ENCODE peak calls at places on chromosomes 2 and 18, in six cellular contexts. One of them, this sample, is unnamed.

GRCh38 chr2:60416221-60417008 is 137.0 kb downstream of the BCL11A start:
- DNase-seq in small intestine: peak; percentile 92
- DNase-seq in heart left ventricle: peak; percentile 75
- DNase-seq in A549: peak; percentile 13
- DNase-seq in NT2/D1: no peak
- DNase-seq in sigmoid colon: no peak
- DNase-seq in this sample: no peak

GRCh38 chr2:42045389-42045788 is 2.4 kb upstream of the PKDCC start:
- DNase-seq in small intestine: no peak
- DNase-seq in NT2/D1: no peak
- DNase-seq in sigmoid colon: no peak
- DNase-seq in A549: no peak
- DNase-seq in heart left ventricle: no peak
- DNase-seq in this sample: no peak

GRCh38 chr2:9752441-9753275 is 90.6 kb upstream of the TAF1B start:
- DNase-seq in sigmoid colon: no peak
- DNase-seq in NT2/D1: no peak
- DNase-seq in A549: peak; percentile 89
- DNase-seq in heart left ventricle: no peak
- DNase-seq in small intestine: peak; percentile 36
- DNase-seq in this sample: peak; percentile 57

GRCh38 chr2:197141669-197142068 is 168.9 kb downstream of the ANKRD44 start:
- DNase-seq in NT2/D1: no peak
- DNase-seq in sigmoid colon: no peak
- DNase-seq in A549: no peak
- DNase-seq in heart left ventricle: no peak
- DNase-seq in small intestine: no peak
- DNase-seq in this sample: no peak

GRCh38 chr2:25176541-25177368 is 8.4 kb upstream of the POMC start:
- DNase-seq in heart left ventricle: no peak
- DNase-seq in small intestine: no peak
- DNase-seq in NT2/D1: no peak
- DNase-seq in A549: no peak
- DNase-seq in sigmoid colon: peak; percentile 13
- DNase-seq in this sample: no peak

GRCh38 chr2:70901235-70902066 is 34.2 kb upstream of the ATP6V1B1 start:
- DNase-seq in A549: peak; percentile 61
- DNase-seq in sigmoid colon: no peak
- DNase-seq in NT2/D1: no peak
- DNase-seq in small intestine: no peak
- DNase-seq in heart left ventricle: peak; percentile 37
- DNase-seq in this sample: no peak

GRCh38 chr2:15191801-15192200 is 369.3 kb downstream of the NBAS start:
- DNase-seq in A549: no peak
- DNase-seq in heart left ventricle: no peak
- DNase-seq in sigmoid colon: no peak
- DNase-seq in NT2/D1: no peak
- DNase-seq in small intestine: no peak
- DNase-seq in this sample: no peak

GRCh38 chr2:18342901-18343300 is 217.6 kb downstream of the RDH14 start:
- DNase-seq in heart left ventricle: no peak
- DNase-seq in A549: no peak
- DNase-seq in NT2/D1: no peak
- DNase-seq in small intestine: no peak
- DNase-seq in sigmoid colon: no peak
- DNase-seq in this sample: no peak

GRCh38 chr18:80196528-80197320 is 50.6 kb downstream of the PARD6G start:
- DNase-seq in heart left ventricle: no peak
- DNase-seq in A549: no peak
- DNase-seq in sigmoid colon: peak; percentile 8
- DNase-seq in NT2/D1: no peak
- DNase-seq in small intestine: no peak
- DNase-seq in this sample: no peak

GRCh38 chr2:120257522-120257921 is 4.9 kb downstream of the RALB start:
- DNase-seq in sigmoid colon: peak; percentile 37
- DNase-seq in NT2/D1: no peak
- DNase-seq in A549: no peak
- DNase-seq in small intestine: no peak
- DNase-seq in heart left ventricle: no peak
- DNase-seq in this sample: no peak

GRCh38 chr2:227163445-227163997 is 484 bp downstream of the COL4A4 start:
- DNase-seq in NT2/D1: no peak
- DNase-seq in heart left ventricle: no peak
- DNase-seq in sigmoid colon: no peak
- DNase-seq in small intestine: no peak
- DNase-seq in A549: peak; percentile 26
- DNase-seq in this sample: no peak

GRCh38 chr2:172223601-172224054 is 120.9 kb upstream of the DLX2 start:
- DNase-seq in small intestine: peak; percentile 67
- DNase-seq in sigmoid colon: no peak
- DNase-seq in heart left ventricle: no peak
- DNase-seq in A549: no peak
- DNase-seq in NT2/D1: no peak
- DNase-seq in this sample: no peak

GRCh38 chr2:160125828-160126227 is 63.4 kb upstream of the PLA2R1 start:
- DNase-seq in heart left ventricle: no peak
- DNase-seq in small intestine: no peak
- DNase-seq in sigmoid colon: no peak
- DNase-seq in NT2/D1: peak; percentile 66
- DNase-seq in A549: no peak
- DNase-seq in this sample: no peak

GRCh38 chr2:109218087-109218791 is 89.2 kb downstream of the SH3RF3 start:
- DNase-seq in NT2/D1: no peak
- DNase-seq in A549: no peak
- DNase-seq in heart left ventricle: no peak
- DNase-seq in sigmoid colon: peak; percentile 43
- DNase-seq in small intestine: peak; percentile 48
- DNase-seq in this sample: no peak

GRCh38 chr2:42047488-42048317 is at the start of gene PKDCC:
- DNase-seq in heart left ventricle: peak; percentile 90
- DNase-seq in sigmoid colon: peak; percentile 95
- DNase-seq in A549: peak; percentile 84
- DNase-seq in NT2/D1: peak; percentile 77
- DNase-seq in small intestine: no peak
- DNase-seq in this sample: peak; percentile 28

GRCh38 chr2:108620656-108621055 is 86.4 kb downstream of the LIMS1 start:
- DNase-seq in small intestine: no peak
- DNase-seq in NT2/D1: no peak
- DNase-seq in A549: no peak
- DNase-seq in sigmoid colon: no peak
- DNase-seq in heart left ventricle: no peak
- DNase-seq in this sample: no peak

GRCh38 chr18:37535968-37536367 is 29.6 kb downstream of the CELF4 start:
- DNase-seq in sigmoid colon: no peak
- DNase-seq in NT2/D1: no peak
- DNase-seq in small intestine: no peak
- DNase-seq in heart left ventricle: no peak
- DNase-seq in A549: no peak
- DNase-seq in this sample: no peak

GRCh38 chr2:53131416-53131815 is 636.2 kb upstream of the CHAC2 start:
- DNase-seq in A549: no peak
- DNase-seq in sigmoid colon: no peak
- DNase-seq in NT2/D1: no peak
- DNase-seq in small intestine: no peak
- DNase-seq in heart left ventricle: no peak
- DNase-seq in this sample: no peak

GRCh38 chr2:12819098-12819465 is 102.3 kb downstream of the TRIB2 start:
- DNase-seq in sigmoid colon: peak; percentile 94
- DNase-seq in NT2/D1: no peak
- DNase-seq in small intestine: peak; percentile 3
- DNase-seq in heart left ventricle: peak; percentile 90
- DNase-seq in A549: no peak
- DNase-seq in this sample: no peak

GRCh38 chr2:20589975-20590703 is 60.8 kb downstream of the HS1BP3 start:
- DNase-seq in small intestine: no peak
- DNase-seq in sigmoid colon: peak; percentile 57
- DNase-seq in A549: no peak
- DNase-seq in NT2/D1: no peak
- DNase-seq in heart left ventricle: peak; percentile 40
- DNase-seq in this sample: no peak

GRCh38 chr2:178238750-178239149 is 44.4 kb downstream of the OSBPL6 start:
- DNase-seq in heart left ventricle: no peak
- DNase-seq in small intestine: no peak
- DNase-seq in sigmoid colon: no peak
- DNase-seq in A549: no peak
- DNase-seq in NT2/D1: no peak
- DNase-seq in this sample: no peak

GRCh38 chr2:227774011-227774624 is 28.4 kb downstream of the SCYGR8 start:
- DNase-seq in A549: peak; percentile 26
- DNase-seq in NT2/D1: no peak
- DNase-seq in sigmoid colon: no peak
- DNase-seq in heart left ventricle: no peak
- DNase-seq in small intestine: peak; percentile 29
- DNase-seq in this sample: no peak

GRCh38 chr2:111702809-111703196 is 181.2 kb downstream of the ANAPC1 start:
- DNase-seq in small intestine: no peak
- DNase-seq in heart left ventricle: no peak
- DNase-seq in A549: no peak
- DNase-seq in sigmoid colon: no peak
- DNase-seq in NT2/D1: no peak
- DNase-seq in this sample: no peak

DNA sequence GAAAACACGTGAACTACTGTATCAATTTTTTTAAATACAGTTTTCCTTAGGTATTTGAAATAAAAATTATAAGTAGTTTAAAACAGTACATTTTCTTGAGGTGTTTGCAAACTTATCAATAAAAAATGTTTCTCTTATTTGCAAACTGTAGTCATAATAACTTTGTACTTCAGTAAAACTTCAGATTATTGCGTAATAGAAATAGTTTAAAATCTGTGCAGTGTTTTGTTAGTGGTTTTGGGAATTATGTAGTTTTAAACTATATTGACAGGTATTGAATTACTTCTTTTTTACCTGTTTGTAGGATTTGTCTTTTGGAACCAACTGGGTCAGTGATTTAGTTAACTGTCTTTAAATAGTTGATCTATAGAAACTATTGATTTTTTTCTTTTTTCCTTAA is 7.3 kb downstream of the NAPG start:
- DNase-seq in sigmoid colon: no peak
- DNase-seq in NT2/D1: no peak
- DNase-seq in heart left ventricle: no peak
- DNase-seq in A549: no peak
- DNase-seq in small intestine: no peak
- DNase-seq in this sample: no peak
- H3K9me3 ChIP-seq in sigmoid colon: no peaks in the 10 kb centered on the region
- H3K9me3 ChIP-seq in NT2/D1: no peaks in the 10 kb centered on the region
- H3K9me3 ChIP-seq in heart left ventricle: no peaks in the 10 kb centered on the region
- H3K9me3 ChIP-seq in A549: no peaks in the 10 kb centered on the region
- H3K9me3 ChIP-seq in small intestine: no peaks in the 10 kb centered on the region
- H3K9me3 ChIP-seq in this sample: no peaks in the 10 kb centered on the region

GRCh38 chr18:52163478-52163877 is 176.5 kb upstream of the DCC start:
- DNase-seq in heart left ventricle: no peak
- DNase-seq in small intestine: no peak
- DNase-seq in A549: no peak
- DNase-seq in NT2/D1: no peak
- DNase-seq in sigmoid colon: no peak
- DNase-seq in this sample: no peak

GRCh38 chr18:52156166-52156565 is 183.8 kb upstream of the DCC start:
- DNase-seq in small intestine: no peak
- DNase-seq in heart left ventricle: no peak
- DNase-seq in sigmoid colon: no peak
- DNase-seq in A549: no peak
- DNase-seq in NT2/D1: no peak
- DNase-seq in this sample: no peak

GRCh38 chr18:52160652-52161051 is 179.3 kb upstream of the DCC start:
- DNase-seq in A549: peak; percentile 0
- DNase-seq in heart left ventricle: no peak
- DNase-seq in sigmoid colon: no peak
- DNase-seq in small intestine: no peak
- DNase-seq in NT2/D1: peak; percentile 50
- DNase-seq in this sample: no peak
- H3K9me3 ChIP-seq in A549: no peaks in the 10 kb centered on the region
- H3K9me3 ChIP-seq in heart left ventricle: peaks cover 18% of the 10 kb centered on the region
- H3K9me3 ChIP-seq in sigmoid colon: no peaks in the 10 kb centered on the region
- H3K9me3 ChIP-seq in small intestine: no peaks in the 10 kb centered on the region
- H3K9me3 ChIP-seq in NT2/D1: peaks cover 24% of the 10 kb centered on the region
- H3K9me3 ChIP-seq in this sample: no peaks in the 10 kb centered on the region

DNA sequence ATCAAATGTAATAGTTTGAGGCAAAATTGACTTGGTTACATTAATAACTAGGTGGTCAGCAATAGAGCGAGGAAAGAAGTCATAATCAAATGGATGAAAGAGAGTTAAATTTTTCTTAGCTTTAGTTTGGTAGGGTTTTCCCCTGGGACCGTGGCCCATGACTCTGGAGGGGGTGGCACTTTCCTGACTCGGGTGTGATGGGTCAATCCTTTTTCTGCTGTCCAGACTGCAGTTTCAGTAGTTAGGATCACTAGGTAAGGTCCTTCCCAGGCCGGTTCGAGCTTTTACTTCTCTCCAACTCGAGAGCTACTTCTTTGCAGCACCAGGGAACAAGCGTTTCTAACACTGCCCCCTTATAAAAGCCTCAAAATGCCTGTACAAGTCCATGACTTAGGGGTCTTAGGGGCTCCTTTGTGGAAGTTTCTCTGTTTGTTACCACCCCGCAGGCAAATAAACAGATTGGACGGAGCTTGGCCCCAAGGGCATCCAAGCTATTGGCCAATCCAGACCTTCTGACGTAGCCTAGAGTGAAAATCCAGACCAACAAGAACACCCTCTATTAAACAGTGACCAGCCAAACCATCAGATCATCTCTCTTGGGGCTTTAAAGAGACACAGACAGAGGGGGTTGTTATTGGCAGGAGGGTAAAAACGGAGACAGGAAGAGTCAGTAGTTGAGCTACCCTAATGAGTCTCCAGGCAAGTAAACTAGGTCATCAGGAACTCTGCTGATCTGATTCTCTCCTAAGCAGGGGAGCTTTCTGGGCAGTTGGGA is 9.4 kb upstream of the CEP68 start:
- DNase-seq in small intestine: no peak
- DNase-seq in A549: no peak
- DNase-seq in sigmoid colon: no peak
- DNase-seq in heart left ventricle: no peak
- DNase-seq in NT2/D1: no peak
- DNase-seq in this sample: no peak
- H3K9me3 ChIP-seq in small intestine: no peaks in the 10 kb centered on the region
- H3K9me3 ChIP-seq in A549: peaks cover 26% of the 10 kb centered on the region
- H3K9me3 ChIP-seq in sigmoid colon: no peaks in the 10 kb centered on the region
- H3K9me3 ChIP-seq in heart left ventricle: peaks cover 11% of the 10 kb centered on the region
- H3K9me3 ChIP-seq in NT2/D1: peaks cover 48% of the 10 kb centered on the region
- H3K9me3 ChIP-seq in this sample: no peaks in the 10 kb centered on the region

DNA sequence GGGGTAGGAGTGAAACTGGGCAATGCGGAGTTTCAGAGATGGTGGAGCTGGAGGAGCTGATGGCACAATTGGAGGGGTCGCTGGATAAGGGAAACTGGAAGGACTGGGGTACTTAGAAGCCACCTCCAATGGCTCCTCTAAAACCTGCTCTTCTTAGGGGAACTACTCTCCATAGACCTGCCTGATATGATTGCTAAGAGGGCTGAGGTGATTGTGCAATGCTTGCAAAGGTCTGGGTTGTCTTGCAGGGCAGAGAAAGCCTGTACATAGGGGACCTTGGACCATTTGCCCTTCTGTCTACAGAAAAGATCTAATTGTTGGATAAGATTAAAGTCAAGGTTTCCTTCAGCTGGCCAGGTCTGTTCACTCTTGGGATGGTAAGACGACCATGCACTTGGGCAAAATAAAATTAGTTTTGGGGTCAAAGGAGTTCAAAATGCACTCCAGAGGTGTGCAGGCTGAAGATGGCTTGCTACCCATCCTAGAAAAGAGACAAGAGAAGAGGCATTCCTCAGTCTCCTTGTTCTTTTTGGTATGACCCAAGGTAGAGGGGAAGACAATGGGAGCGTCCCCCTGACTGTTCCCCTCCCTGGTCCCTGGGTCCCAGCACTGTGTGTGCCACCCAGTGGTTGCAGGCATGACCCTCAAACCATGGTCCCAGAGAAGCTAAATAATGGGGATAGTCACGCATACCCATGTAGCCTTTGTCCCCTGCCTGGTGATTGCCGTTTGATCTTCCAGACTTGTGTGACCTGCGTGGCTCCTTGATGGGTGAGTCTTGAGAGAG is 41.1 kb downstream of the STK17B start:
- DNase-seq in small intestine: no peak
- DNase-seq in A549: no peak
- DNase-seq in heart left ventricle: no peak
- DNase-seq in NT2/D1: no peak
- DNase-seq in sigmoid colon: no peak
- DNase-seq in this sample: no peak
- H3K9me3 ChIP-seq in small intestine: peaks cover 5% of the 10 kb centered on the region
- H3K9me3 ChIP-seq in A549: peaks cover 26% of the 10 kb centered on the region
- H3K9me3 ChIP-seq in heart left ventricle: peaks cover 64% of the 10 kb centered on the region
- H3K9me3 ChIP-seq in NT2/D1: peaks cover 84% of the 10 kb centered on the region
- H3K9me3 ChIP-seq in sigmoid colon: peaks cover 19% of the 10 kb centered on the region
- H3K9me3 ChIP-seq in this sample: peaks cover 3% of the 10 kb centered on the region

This sample was measured in T-helper 17 cell.